ENCODE peak calls at places on chromosome 22, in six cellular contexts. One of them, this sample, is unnamed.

GRCh38 chr22:36739185-36739584 is 35.6 kb upstream of the CACNG2 start:
- DNase-seq in A549: no peak
- DNase-seq in HCT116: no peak
- DNase-seq in GM12878: no peak
- DNase-seq in endothelial cell of umbilical vein: no peak
- DNase-seq in HepG2: no peak
- DNase-seq in this sample: no peak

GRCh38 chr22:31019276-31019930 is 50.3 kb downstream of the TUG1 start:
- DNase-seq in A549: no peak
- DNase-seq in HCT116: no peak
- DNase-seq in GM12878: no peak
- DNase-seq in endothelial cell of umbilical vein: no peak
- DNase-seq in HepG2: no peak
- DNase-seq in this sample: no peak

GRCh38 chr22:28710112-28710888 is 30.7 kb upstream of the TTC28 start:
- DNase-seq in A549: no peak
- DNase-seq in HCT116: no peak
- DNase-seq in GM12878: no peak
- DNase-seq in endothelial cell of umbilical vein: peak
- DNase-seq in HepG2: peak
- DNase-seq in this sample: no peak

GRCh38 chr22:38706101-38706884 is 549 bp downstream of the GTPBP1 start:
- DNase-seq in A549: no peak
- DNase-seq in HCT116: no peak
- DNase-seq in GM12878: no peak
- DNase-seq in endothelial cell of umbilical vein: peak
- DNase-seq in HepG2: no peak
- DNase-seq in this sample: peak

GRCh38 chr22:30241576-30242371 is 4.8 kb downstream of the LIF start:
- DNase-seq in A549: no peak
- DNase-seq in HCT116: no peak
- DNase-seq in GM12878: no peak
- DNase-seq in endothelial cell of umbilical vein: no peak
- DNase-seq in HepG2: no peak
- DNase-seq in this sample: no peak

GRCh38 chr22:18070556-18071306 is 7.1 kb upstream of the PEX26 start:
- DNase-seq in A549: no peak
- DNase-seq in HCT116: no peak
- DNase-seq in GM12878: no peak
- DNase-seq in endothelial cell of umbilical vein: no peak
- DNase-seq in HepG2: peak
- DNase-seq in this sample: no peak

GRCh38 chr22:48838376-48838775 is 989.3 kb downstream of the BRD1 start:
- DNase-seq in A549: no peak
- DNase-seq in HCT116: no peak
- DNase-seq in GM12878: no peak
- DNase-seq in endothelial cell of umbilical vein: no peak
- DNase-seq in HepG2: no peak
- DNase-seq in this sample: no peak

GRCh38 chr22:21977814-21978213 is 4.8 kb downstream of the TOP3B start:
- DNase-seq in A549: no peak
- DNase-seq in HCT116: no peak
- DNase-seq in GM12878: no peak
- DNase-seq in endothelial cell of umbilical vein: no peak
- DNase-seq in HepG2: no peak
- DNase-seq in this sample: no peak

GRCh38 chr22:43244803-43245527 is 58.0 kb upstream of the TTLL12 start:
- DNase-seq in A549: no peak
- DNase-seq in HCT116: no peak
- DNase-seq in GM12878: no peak
- DNase-seq in endothelial cell of umbilical vein: no peak
- DNase-seq in HepG2: no peak
- DNase-seq in this sample: no peak
- TF ChIP-seq MAX in A549: no peak
- TF ChIP-seq MAX in HCT116: no peak
- TF ChIP-seq MAX in GM12878: no peak
- TF ChIP-seq MAX in endothelial cell of umbilical vein: no peak
- TF ChIP-seq MAX in HepG2: no peak
- TF ChIP-seq MAX in this sample: no peak

GRCh38 chr22:23243006-23243573 is 62.8 kb downstream of the BCR start:
- DNase-seq in A549: no peak
- DNase-seq in HCT116: no peak
- DNase-seq in GM12878: peak
- DNase-seq in endothelial cell of umbilical vein: no peak
- DNase-seq in HepG2: no peak
- DNase-seq in this sample: no peak
- H3K4me3 ChIP-seq in A549: no peak
- H3K4me3 ChIP-seq in HCT116: no peak
- H3K4me3 ChIP-seq in GM12878: peak
- H3K4me3 ChIP-seq in endothelial cell of umbilical vein: no peak
- H3K4me3 ChIP-seq in HepG2: no peak
- H3K4me3 ChIP-seq in this sample: no peak

GRCh38 chr22:49973018-49973965 is 12.7 kb downstream of the PIM3 start:
- DNase-seq in A549: no peak
- DNase-seq in HCT116: no peak
- DNase-seq in GM12878: no peak
- DNase-seq in endothelial cell of umbilical vein: no peak
- DNase-seq in HepG2: no peak
- DNase-seq in this sample: peak
- TF ChIP-seq POLR2A in A549: no peak
- TF ChIP-seq POLR2A in HCT116: no peak
- TF ChIP-seq POLR2A in GM12878: no peak
- TF ChIP-seq POLR2A in endothelial cell of umbilical vein: no peak
- TF ChIP-seq POLR2A in HepG2: no peak
- TF ChIP-seq POLR2A in this sample: no peak

GRCh38 chr22:24247011-24247507 is 2.2 kb upstream of the GGT5 start:
- DNase-seq in A549: no peak
- DNase-seq in HCT116: no peak
- DNase-seq in GM12878: no peak
- DNase-seq in endothelial cell of umbilical vein: no peak
- DNase-seq in HepG2: no peak
- DNase-seq in this sample: no peak
- TF ChIP-seq MAX in A549: no peak
- TF ChIP-seq MAX in HCT116: no peak
- TF ChIP-seq MAX in GM12878: no peak
- TF ChIP-seq MAX in endothelial cell of umbilical vein: no peak
- TF ChIP-seq MAX in HepG2: no peak
- TF ChIP-seq MAX in this sample: no peak

GRCh38 chr22:46077669-46078099 is 72.6 kb upstream of the PPARA start:
- DNase-seq in A549: no peak
- DNase-seq in HCT116: no peak
- DNase-seq in GM12878: no peak
- DNase-seq in endothelial cell of umbilical vein: no peak
- DNase-seq in HepG2: no peak
- DNase-seq in this sample: no peak
- H3K4me3 ChIP-seq in A549: peak
- H3K4me3 ChIP-seq in HCT116: peak
- H3K4me3 ChIP-seq in GM12878: no peak
- H3K4me3 ChIP-seq in endothelial cell of umbilical vein: no peak
- H3K4me3 ChIP-seq in HepG2: no peak
- H3K4me3 ChIP-seq in this sample: no peak

GRCh38 chr22:43955040-43955882 is at the start of gene SAMM50:
- DNase-seq in A549: peak
- DNase-seq in HCT116: peak
- DNase-seq in GM12878: peak
- DNase-seq in endothelial cell of umbilical vein: peak
- DNase-seq in HepG2: peak
- DNase-seq in this sample: peak
- TF ChIP-seq POLR2A in A549: peak
- TF ChIP-seq POLR2A in HCT116: peak
- TF ChIP-seq POLR2A in GM12878: peak
- TF ChIP-seq POLR2A in endothelial cell of umbilical vein: peak
- TF ChIP-seq POLR2A in HepG2: peak
- TF ChIP-seq POLR2A in this sample: peak